ENCODE peak calls at places on chromosomes 5 and 9, in seven cellular contexts. F is AG20443, K is heart right ventricle, D is kidney, U is cardiac muscle cell, T is M059J, L is pulmonary artery endothelial cell. P is an unnamed sample.

GRCh38 chr9:18928711-18929110 is 104.3 kb downstream of the SAXO1 start:
- DNase-seq in F (no peak), K (no peak), D (no peak), U (no peak), T (peak; percentile 13), L (no peak), P (no peak)

GRCh38 chr5:55577353-55578060 is 42.7 kb upstream of the PLPP1 start:
- DNase-seq in F (peak; percentile 36), K (peak; percentile 80), D (no peak), U (no peak), T (no peak), L (no peak), P (no peak)

GRCh38 chr5:135986891-135987401 is 32.2 kb upstream of the LECT2 start:
- DNase-seq in F (peak; percentile 37), K (no peak), D (no peak), U (no peak), T (no peak), L (no peak), P (no peak)

GRCh38 chr9:114854736-114855355 is 49.0 kb upstream of the TNFSF15 start:
- DNase-seq in F (no peak), K (no peak), D (no peak), U (no peak), T (no peak), L (no peak), P (no peak)

GRCh38 chr5:79396265-79396664 is 117.7 kb downstream of the HOMER1 start:
- DNase-seq in F (no peak), K (no peak), D (no peak), U (no peak), T (peak; percentile 17), L (no peak), P (no peak)

GRCh38 chr5:174816858-174817257 is 92.5 kb downstream of the MSX2 start:
- DNase-seq in F (no peak), K (no peak), D (no peak), U (no peak), T (no peak), L (no peak), P (no peak)

GRCh38 chr9:14212116-14212515 is 101.8 kb downstream of the NFIB start:
- DNase-seq in F (peak; percentile 11), K (no peak), D (no peak), U (no peak), T (peak; percentile 67), L (no peak), P (no peak)

GRCh38 chr5:137995747-137996123 is 37.1 kb downstream of the FAM13B start:
- DNase-seq in F (no peak), K (no peak), D (no peak), U (no peak), T (peak; percentile 8), L (no peak), P (no peak)

GRCh38 chr5:142184939-142185526 is 76.5 kb downstream of the NDFIP1 start:
- DNase-seq in F (peak; percentile 58), K (no peak), D (no peak), U (no peak), T (no peak), L (no peak), P (no peak)